ENCODE peak calls at places on chromosomes 12 and 14, in seven cellular contexts. J is hepatocyte, V is uterus, Q is esophagus muscularis mucosa, E is ovary, N is lung, Z is HepG2. U is an unnamed sample. For H3K27me3, the result is how much of the 10 kb centered on the place peaks cover.

GRCh38 chr12:75699728-75700496 is 188.5 kb upstream of the KRR1 start:
- DNase-seq in J (no peak), V (no peak), Q (no peak), E (no peak), N (no peak), Z (no peak), U (no peak)

GRCh38 chr12:132561784-132562156 is 48.6 kb downstream of the LRCOL1 start:
- DNase-seq in J (peak), V (no peak), Q (no peak), E (no peak), N (no peak), Z (no peak), U (no peak)

GRCh38 chr12:52006726-52007157 is at the start of gene TAMALIN:
- DNase-seq in J (peak), V (peak), Q (no peak), E (peak), N (peak), Z (no peak), U (peak)

GRCh38 chr12:6370576-6370935 is 4.8 kb downstream of the SCNN1A start:
- DNase-seq in J (no peak), V (no peak), Q (no peak), E (no peak), N (no peak), Z (no peak), U (no peak)

GRCh38 chr12:32843528-32844095 is 53.0 kb downstream of the PKP2 start:
- DNase-seq in J (no peak), V (no peak), Q (no peak), E (no peak), N (no peak), Z (no peak), U (no peak)

GRCh38 chr12:5516371-5516770 is 84.5 kb downstream of the NTF3 start:
- DNase-seq in J (no peak), V (no peak), Q (no peak), E (no peak), N (no peak), Z (no peak), U (no peak)

GRCh38 chr12:12872139-12872933 is 19.0 kb upstream of the GPRC5A start:
- DNase-seq in J (peak), V (no peak), Q (no peak), E (no peak), N (peak), Z (peak), U (no peak)

GRCh38 chr12:29073631-29074239 is 75.3 kb upstream of the FAR2 start:
- DNase-seq in J (peak), V (no peak), Q (no peak), E (no peak), N (no peak), Z (peak), U (no peak)

GRCh38 chr12:72133497-72134055 is 138.6 kb upstream of the TRHDE start:
- DNase-seq in J (no peak), V (no peak), Q (no peak), E (no peak), N (no peak), Z (no peak), U (no peak)

GRCh38 chr14:92880351-92880750 is 42.6 kb upstream of the CHGA start:
- DNase-seq in J (no peak), V (no peak), Q (no peak), E (no peak), N (no peak), Z (no peak), U (no peak)

GRCh38 chr14:92877757-92878431 is 45.1 kb upstream of the CHGA start:
- DNase-seq in J (peak), V (peak), Q (no peak), E (peak), N (no peak), Z (peak), U (no peak)

GRCh38 chr14:92884410-92884809 is 38.5 kb upstream of the CHGA start:
- DNase-seq in J (no peak), V (no peak), Q (no peak), E (no peak), N (no peak), Z (no peak), U (no peak)

GRCh38 chr14:92883066-92883465 is 39.9 kb upstream of the CHGA start:
- DNase-seq in J (no peak), V (no peak), Q (no peak), E (no peak), N (no peak), Z (no peak), U (no peak)

GRCh38 chr14:92880851-92881250 is 42.1 kb upstream of the CHGA start:
- DNase-seq in J (peak), V (no peak), Q (no peak), E (no peak), N (no peak), Z (peak), U (no peak)
- TF ChIP-seq CTCF in J (peak), V (no peak), Q (peak), E (no peak), N (no peak), Z (peak), U (no peak)

GRCh38 chr14:52175982-52176502 is 91.5 kb upstream of the PTGDR start:
- DNase-seq in J (no peak), V (no peak), Q (no peak), E (no peak), N (no peak), Z (no peak), U (peak)
- H3K27ac ChIP-seq in J (no peak), V (no peak), Q (no peak), E (no peak), N (no peak), Z (no peak), U (no peak)

GRCh38 chr12:94147991-94148840 is at the start of gene PLXNC1:
- DNase-seq in J (peak), V (peak), Q (no peak), E (peak), N (peak), Z (no peak), U (peak)

GRCh38 chr12:94150483-94151225 is 2.3 kb downstream of the PLXNC1 start:
- DNase-seq in J (peak), V (no peak), Q (no peak), E (peak), N (no peak), Z (no peak), U (peak)

GRCh38 chr12:94147377-94147990 is 893 bp upstream of the PLXNC1 start:
- DNase-seq in J (no peak), V (no peak), Q (no peak), E (no peak), N (no peak), Z (no peak), U (no peak)

GRCh38 chr12:94149781-94150482 is 1.6 kb downstream of the PLXNC1 start:
- DNase-seq in J (peak), V (peak), Q (no peak), E (peak), N (no peak), Z (no peak), U (no peak)

GRCh38 chr12:94148841-94149780 is 734 bp downstream of the PLXNC1 start:
- DNase-seq in J (peak), V (no peak), Q (no peak), E (peak), N (no peak), Z (no peak), U (peak)
- H3K27me3 ChIP-seq in J (under half), V (under half), Q (half or more), E (under half), N (under half), Z (under half), U (under half)

DNA sequence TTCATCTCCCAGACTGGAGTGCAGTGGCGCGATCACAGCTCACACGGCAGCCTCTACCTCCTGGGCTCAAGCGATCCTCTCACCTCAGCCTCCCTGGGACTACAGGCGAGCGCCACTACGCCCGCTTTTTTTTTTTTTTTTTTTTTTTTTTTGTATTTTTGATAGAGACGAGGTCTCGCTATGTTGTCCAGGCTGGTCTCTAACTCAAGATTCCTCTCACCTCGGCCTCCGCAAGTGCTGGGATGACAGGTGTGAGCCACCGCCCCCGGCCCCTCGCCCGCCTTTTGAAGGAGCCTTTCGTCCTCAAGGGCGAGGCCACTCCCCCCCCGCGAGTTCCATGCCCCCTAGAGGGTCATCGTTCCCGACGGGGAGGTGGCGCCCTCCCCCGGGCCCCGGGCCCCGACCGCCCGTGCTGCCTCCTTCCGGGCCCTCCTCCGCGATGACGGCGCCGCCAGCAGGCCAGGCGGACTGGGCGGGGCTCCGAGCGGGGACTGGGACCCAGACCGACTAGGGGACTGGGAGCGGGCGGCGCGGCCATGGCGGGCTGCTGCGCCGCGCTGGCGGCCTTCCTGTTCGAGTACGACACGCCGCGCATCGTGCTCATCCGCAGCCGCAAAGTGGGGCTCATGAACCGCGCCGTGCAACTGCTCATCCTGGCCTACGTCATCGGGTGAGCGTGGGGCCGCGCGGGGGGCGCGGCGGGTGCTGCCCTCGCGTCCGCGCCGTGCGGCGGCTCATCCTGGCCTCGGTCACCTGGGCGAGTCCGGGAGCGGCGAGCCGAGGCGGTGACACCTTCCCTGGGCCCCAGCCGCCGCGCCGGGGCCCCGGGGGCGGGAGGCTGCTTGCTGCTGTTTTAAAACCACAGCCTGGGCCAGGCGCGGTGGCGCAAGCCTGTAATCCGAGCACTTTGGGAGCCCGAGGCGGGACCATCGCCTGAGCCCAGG is at the start of gene P2RX4:
- DNase-seq in J (peak), V (peak), Q (peak), E (peak), N (peak), Z (peak), U (peak)
- TF ChIP-seq CTCF in J (peak), V (no peak), Q (peak), E (no peak), N (no peak), Z (peak), U (peak)

GRCh38 chr14:32818576-32818975 is 120.1 kb upstream of the NPAS3 start:
- DNase-seq in J (no peak), V (no peak), Q (no peak), E (no peak), N (no peak), Z (no peak), U (no peak)

GRCh38 chr14:32820182-32820581 is 118.5 kb upstream of the NPAS3 start:
- DNase-seq in J (no peak), V (no peak), Q (no peak), E (no peak), N (no peak), Z (no peak), U (no peak)

GRCh38 chr14:32821989-32822653 is 116.6 kb upstream of the NPAS3 start:
- DNase-seq in J (no peak), V (no peak), Q (no peak), E (no peak), N (no peak), Z (no peak), U (no peak)

GRCh38 chr14:32824195-32824594 is 114.5 kb upstream of the NPAS3 start:
- DNase-seq in J (no peak), V (no peak), Q (no peak), E (no peak), N (no peak), Z (no peak), U (no peak)

GRCh38 chr14:32820686-32821085 is 118.0 kb upstream of the NPAS3 start:
- DNase-seq in J (no peak), V (no peak), Q (no peak), E (no peak), N (no peak), Z (no peak), U (no peak)
- H3K27ac ChIP-seq in J (no peak), V (no peak), Q (no peak), E (no peak), N (peak), Z (no peak), U (no peak)

DNA sequence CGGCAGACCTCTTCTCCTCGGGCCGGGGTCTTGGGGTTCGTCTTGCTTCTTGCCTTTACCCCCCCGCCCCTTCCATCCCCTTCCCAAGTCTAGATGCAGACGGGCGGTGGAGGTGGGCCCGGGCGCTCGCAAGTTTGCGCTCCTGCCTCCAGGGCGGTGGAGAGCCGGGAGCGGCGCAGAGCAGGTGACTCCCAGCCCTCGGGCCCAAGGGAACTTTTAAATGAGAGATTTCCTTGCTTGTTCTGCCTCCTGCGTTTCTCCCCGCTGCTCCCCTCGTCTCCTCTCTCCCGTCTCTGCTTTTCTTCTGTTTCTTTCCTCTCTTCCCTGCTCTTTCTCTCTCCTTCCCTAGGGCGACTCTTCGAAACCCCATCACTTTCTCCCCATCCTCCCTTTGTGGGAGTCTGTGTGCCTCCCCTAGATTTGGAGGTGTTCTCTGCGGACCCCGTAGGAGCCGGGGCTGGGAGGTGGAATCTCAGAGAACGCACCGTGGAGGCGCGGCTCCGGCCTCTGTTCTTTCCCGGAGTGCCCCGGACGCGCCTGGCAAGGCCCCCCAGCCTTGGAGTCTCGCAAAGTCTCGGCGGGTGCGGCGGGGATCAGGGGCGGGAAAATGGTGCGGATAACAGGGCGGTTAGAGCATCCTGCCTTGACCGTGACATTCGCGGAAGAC is 114.7 kb upstream of the MYL2 start:
- DNase-seq in J (no peak), V (no peak), Q (no peak), E (no peak), N (no peak), Z (no peak), U (no peak)
- H3K27me3 ChIP-seq in J (half or more), V (under half), Q (half or more), E (under half), N (under half), Z (under half), U (half or more)

GRCh38 chr12:128578045-128578444 is 245.7 kb downstream of the SLC15A4 start:
- DNase-seq in J (no peak), V (no peak), Q (no peak), E (no peak), N (no peak), Z (no peak), U (no peak)

GRCh38 chr12:128587918-128588317 is 235.8 kb downstream of the SLC15A4 start:
- DNase-seq in J (no peak), V (no peak), Q (no peak), E (no peak), N (no peak), Z (no peak), U (no peak)

GRCh38 chr12:128586630-128587029 is 237.1 kb downstream of the SLC15A4 start:
- DNase-seq in J (no peak), V (no peak), Q (no peak), E (no peak), N (no peak), Z (no peak), U (no peak)

GRCh38 chr12:128583453-128583852 is 240.3 kb downstream of the SLC15A4 start:
- DNase-seq in J (no peak), V (no peak), Q (no peak), E (no peak), N (no peak), Z (no peak), U (no peak)
- TF ChIP-seq CTCF in J (peak), V (no peak), Q (peak), E (no peak), N (no peak), Z (no peak), U (no peak)

GRCh38 chr14:89303452-89304435 is 113.3 kb downstream of the FOXN3 start:
- DNase-seq in J (peak), V (peak), Q (no peak), E (peak), N (peak), Z (peak), U (no peak)
- H3K27ac ChIP-seq in J (peak), V (peak), Q (peak), E (peak), N (peak), Z (no peak), U (peak)

DNA sequence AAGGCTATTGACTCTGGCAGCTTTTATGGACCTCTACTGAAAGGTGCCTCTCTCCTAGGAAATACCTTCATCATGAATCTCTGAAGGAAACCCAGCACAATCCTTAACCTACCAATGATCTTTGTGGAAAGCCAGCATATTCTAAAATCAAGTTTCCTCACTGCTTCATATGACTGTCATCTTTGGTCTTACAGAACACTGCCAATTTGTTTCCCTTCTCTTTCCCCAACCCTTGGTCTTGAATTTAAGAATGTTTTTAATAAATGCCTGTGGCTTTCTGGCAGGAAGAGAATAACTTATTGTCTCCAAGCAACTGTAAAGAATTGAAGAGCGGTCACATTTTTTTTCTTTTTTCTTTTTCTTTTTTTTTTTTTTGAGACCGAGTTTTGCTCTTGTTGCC is 427.6 kb downstream of the IPO8 start:
- DNase-seq in J (no peak), V (no peak), Q (no peak), E (no peak), N (no peak), Z (no peak), U (no peak)
- H3K27me3 ChIP-seq in J (under half), V (under half), Q (under half), E (under half), N (under half), Z (under half), U (under half)

GRCh38 chr14:102711207-102711606 is 66.0 kb upstream of the TRAF3 start:
- DNase-seq in J (no peak), V (no peak), Q (no peak), E (no peak), N (no peak), Z (no peak), U (no peak)
- TF ChIP-seq CTCF in J (no peak), V (no peak), Q (no peak), E (no peak), N (no peak), Z (no peak), U (no peak)